ENCODE peak calls at places on chromosome 22, in eight cellular contexts. X, S, N, D, V, E, O and A are unnamed samples.

GRCh38 chr22:33544707-33545106 is 375.6 kb downstream of the LARGE1 start:
- DNase-seq in D (no peak), E (no peak), S (no peak), V (no peak), N (no peak), O (no peak), X (no peak), A (no peak)

GRCh38 chr22:44686873-44687600 is 15.0 kb upstream of the PRR5 start:
- DNase-seq in S (peak), O (no peak), D (no peak), N (no peak), E (no peak), X (no peak), V (no peak), A (no peak)

GRCh38 chr22:26970809-26971394 is 313.5 kb downstream of the MIAT start:
- DNase-seq in D (no peak), E (peak), S (peak), V (no peak), X (no peak), O (no peak), N (no peak), A (no peak)

GRCh38 chr22:45420011-45420410 is 6.5 kb downstream of the RIBC2 start:
- DNase-seq in O (no peak), S (no peak), D (no peak), V (no peak), X (no peak), N (no peak), E (no peak), A (no peak)

GRCh38 chr22:24331468-24332440 is 61.1 kb downstream of the SPECC1L start:
- DNase-seq in O (no peak), D (no peak), X (no peak), V (no peak), E (no peak), N (no peak), S (no peak), A (no peak)

GRCh38 chr22:46763051-46763705 is 728 bp downstream of the TBC1D22A start:
- DNase-seq in X (peak), O (no peak), S (no peak), N (peak), D (peak), E (no peak), V (no peak), A (no peak)

GRCh38 chr22:49826603-49827306 is 918 bp downstream of the BRD1 start:
- DNase-seq in E (no peak), O (no peak), N (peak), X (peak), D (peak), V (no peak), S (peak), A (no peak)

GRCh38 chr22:23534201-23534850 is 45.8 kb downstream of the IGLL1 start:
- DNase-seq in O (no peak), X (no peak), V (no peak), S (no peak), D (no peak), E (no peak), N (peak), A (peak)

GRCh38 chr22:36778020-36778419 is 2.1 kb upstream of the IFT27 start:
- DNase-seq in O (no peak), V (no peak), N (no peak), S (no peak), D (no peak), E (no peak), X (no peak), A (no peak)

GRCh38 chr22:37018815-37019308 is 385 bp downstream of the TST start:
- DNase-seq in E (peak), V (peak), X (peak), O (peak), N (no peak), S (peak), D (no peak), A (peak)

GRCh38 chr22:38874529-38875222 is 2.7 kb upstream of the CBX6 start:
- DNase-seq in E (no peak), V (no peak), D (no peak), S (no peak), N (no peak), X (no peak), O (no peak), A (no peak)

GRCh38 chr22:20440637-20441591 is 3.3 kb upstream of the SCARF2 start:
- DNase-seq in S (no peak), D (no peak), O (no peak), N (peak), X (no peak), V (no peak), E (no peak), A (no peak)

GRCh38 chr22:22161924-22162851 is 82.4 kb upstream of the VPREB1 start:
- DNase-seq in N (peak), E (no peak), V (no peak), S (no peak), D (no peak), X (no peak), O (no peak), A (no peak)

GRCh38 chr22:31439805-31440204 is 40.4 kb downstream of the DRG1 start:
- DNase-seq in X (peak), V (no peak), E (no peak), N (no peak), O (no peak), D (no peak), S (no peak), A (no peak)